ENCODE peak calls at places on chromosome X, in six cellular contexts. U is fibroblast of mammary gland, E is midbrain, D is NCI-H2107, T is globus pallidus, W is DMS53. J is an unnamed sample.

GRCh38 chrX:17470136-17470535 is 95.1 kb downstream of the NHS start:
- DNase-seq in T (no peak), U (peak; percentile 46), W (no peak), E (no peak), D (no peak), J (no peak)

GRCh38 chrX:130174051-130174704 is 2.4 kb downstream of the RAB33A start:
- DNase-seq in U (peak; percentile 74), T (no peak), D (no peak), W (no peak), E (no peak), J (no peak)

GRCh38 chrX:7828594-7828993 is 14.4 kb upstream of the VCX start:
- DNase-seq in T (no peak), E (no peak), W (peak; percentile 43), U (peak; percentile 27), D (no peak), J (no peak)

GRCh38 chrX:113790987-113791386 is 792.9 kb upstream of the HTR2C start:
- DNase-seq in E (no peak), T (no peak), U (no peak), D (no peak), W (no peak), J (no peak)

GRCh38 chrX:30246769-30247489 is at the start of gene MAGEB1:
- DNase-seq in U (no peak), T (no peak), E (no peak), W (peak; percentile 67), D (no peak), J (no peak)

GRCh38 chrX:41447897-41448296 is 754 bp downstream of the NYX start:
- DNase-seq in U (no peak), D (no peak), T (no peak), W (no peak), E (no peak), J (no peak)

GRCh38 chrX:22159071-22159470 is 113.6 kb upstream of the CBLL2 start:
- DNase-seq in T (no peak), W (no peak), U (peak; percentile 23), E (no peak), D (no peak), J (no peak)

GRCh38 chrX:63282077-63282476 is 69.1 kb downstream of the SPIN4 start:
- DNase-seq in D (no peak), W (no peak), U (no peak), T (no peak), E (no peak), J (no peak)

GRCh38 chrX:51395807-51396728 is 63.4 kb downstream of the NUDT10 start:
- DNase-seq in D (no peak), U (no peak), W (peak; percentile 87), T (no peak), E (no peak), J (peak; percentile 73)

GRCh38 chrX:13717697-13718483 is 16.5 kb downstream of the TRAPPC2 start:
- DNase-seq in T (no peak), D (no peak), U (peak; percentile 76), W (no peak), E (no peak), J (no peak)

GRCh38 chrX:39633293-39633692 is 464.5 kb downstream of the BCOR start:
- DNase-seq in D (peak; percentile 79), E (no peak), T (no peak), U (peak; percentile 41), W (no peak), J (peak; percentile 49)

GRCh38 chrX:11757729-11758399 is at the start of gene MSL3:
- DNase-seq in D (no peak), U (peak; percentile 63), E (peak; percentile 37), T (peak; percentile 63), W (peak; percentile 72), J (peak; percentile 63)

GRCh38 chrX:129718701-129719100 is 20.1 kb upstream of the XPNPEP2 start:
- DNase-seq in T (no peak), U (no peak), D (no peak), E (no peak), W (no peak), J (no peak)

GRCh38 chrX:35682481-35682880 is 115.7 kb upstream of the MAGEB16 start:
- DNase-seq in U (no peak), T (no peak), E (no peak), W (peak; percentile 5), D (no peak), J (no peak)

GRCh38 chrX:151789179-151789800 is 54.7 kb downstream of the CNGA2 start:
- DNase-seq in U (peak; percentile 86), W (no peak), T (no peak), D (no peak), E (no peak), J (no peak)

GRCh38 chrX:15675490-15675921 is 10.9 kb upstream of the CLTRN start:
- DNase-seq in E (peak; percentile 96), W (peak; percentile 92), D (peak; percentile 66), U (peak; percentile 80), T (no peak), J (peak; percentile 70)

GRCh38 chrX:110163488-110163887 is 154.4 kb downstream of the AMMECR1 start:
- DNase-seq in U (peak; percentile 48), D (no peak), E (no peak), T (no peak), W (peak; percentile 76), J (no peak)

GRCh38 chrX:3815896-3816664 is 102.6 kb upstream of the PRKX start:
- DNase-seq in D (peak; percentile 47), T (no peak), W (no peak), E (no peak), U (peak; percentile 28), J (peak; percentile 65)

GRCh38 chrX:154300815-154301214 is 5.2 kb downstream of the TKTL1 start:
- DNase-seq in U (no peak), D (no peak), E (no peak), T (no peak), W (no peak), J (no peak)

GRCh38 chrX:109707322-109707721 is 25.7 kb downstream of the ACSL4 start:
- DNase-seq in T (no peak), W (no peak), D (no peak), U (no peak), E (no peak), J (no peak)

GRCh38 chrX:71859637-71860036 is 51.0 kb upstream of the NHSL2 start:
- DNase-seq in D (no peak), W (peak; percentile 74), T (peak; percentile 30), E (peak; percentile 20), U (peak; percentile 45), J (no peak)

GRCh38 chrX:150268839-150269238 is 94.3 kb upstream of the MAMLD1 start:
- DNase-seq in T (no peak), U (no peak), E (no peak), W (peak; percentile 12), D (no peak), J (no peak)

GRCh38 chrX:12986164-12986779 is 11.4 kb downstream of the TMSB4X start:
- DNase-seq in D (no peak), E (no peak), W (no peak), U (no peak), T (no peak), J (no peak)

GRCh38 chrX:22134681-22135080 is 102.6 kb downstream of the PHEX start:
- DNase-seq in W (peak; percentile 61), T (no peak), U (peak; percentile 83), E (no peak), D (no peak), J (no peak)

GRCh38 chrX:95346854-95347253 is 1337.8 kb upstream of the DIAPH2 start:
- DNase-seq in U (peak; percentile 19), D (no peak), W (peak; percentile 57), E (peak; percentile 2), T (no peak), J (no peak)

GRCh38 chrX:15546745-15547144 is 46.1 kb downstream of the BMX start:
- DNase-seq in W (no peak), U (no peak), D (no peak), E (no peak), T (no peak), J (no peak)

GRCh38 chrX:107683124-107683895 is 55.0 kb downstream of the PRPS1 start:
- DNase-seq in E (no peak), U (peak; percentile 81), D (no peak), W (no peak), T (no peak), J (no peak)

GRCh38 chrX:19064175-19064574 is 58.1 kb downstream of the ADGRG2 start:
- DNase-seq in E (no peak), W (no peak), U (peak; percentile 62), D (no peak), T (no peak), J (no peak)

GRCh38 chrX:13876652-13877051 is 59.8 kb upstream of the GPM6B start:
- DNase-seq in U (peak; percentile 93), W (no peak), E (no peak), D (no peak), T (peak; percentile 47), J (no peak)

GRCh38 chrX:42803320-42803719 is 25.4 kb upstream of the PPP1R2C start:
- DNase-seq in D (no peak), E (no peak), U (peak; percentile 47), W (no peak), T (no peak), J (no peak)

GRCh38 chrX:109782994-109783711 is 50.1 kb upstream of the ACSL4 start:
- DNase-seq in D (no peak), U (peak; percentile 20), W (no peak), T (no peak), E (no peak), J (no peak)

GRCh38 chrX:31546130-31546529 is 474.3 kb upstream of the FTHL17 start:
- DNase-seq in E (no peak), W (no peak), T (no peak), U (peak; percentile 84), D (no peak), J (no peak)

GRCh38 chrX:18573556-18573955 is 98.4 kb downstream of the RS1 start:
- DNase-seq in E (no peak), D (no peak), W (no peak), U (no peak), T (no peak), J (no peak)

GRCh38 chrX:80550722-80551121 is 130.5 kb downstream of the TENT5D start:
- DNase-seq in U (no peak), E (no peak), W (peak; percentile 59), D (no peak), T (no peak), J (no peak)

GRCh38 chrX:76454456-76454927 is 27.0 kb downstream of the MAGEE1 start:
- DNase-seq in E (peak; percentile 1), D (no peak), U (peak; percentile 22), T (peak; percentile 14), W (peak; percentile 44), J (no peak)

GRCh38 chrX:106894392-106894909 is 8.7 kb downstream of the RIPPLY1 start:
- DNase-seq in T (peak; percentile 62), W (peak; percentile 86), D (peak; percentile 37), E (peak; percentile 67), U (peak; percentile 77), J (peak; percentile 64)

GRCh38 chrX:48957477-48957826 is at the start of gene OTUD5:
- DNase-seq in U (no peak), E (peak; percentile 55), W (peak; percentile 87), T (no peak), D (peak; percentile 76), J (peak; percentile 74)